ENCODE peak calls at places on chromosomes 2 and 18, in five cellular contexts. A is BJ, S is GM23338, P is breast epithelium, W is pancreas. Y is an unnamed sample.

GRCh38 chr18:34929336-34929780 is 111.9 kb upstream of the MAPRE2 start:
- DNase-seq in A (peak; percentile 52), S (no peak), P (no peak), W (no peak), Y (peak; percentile 36)

GRCh38 chr18:40962784-40963183 is 992.2 kb upstream of the PIK3C3 start:
- DNase-seq in A (no peak), S (no peak), P (no peak), W (no peak), Y (no peak)

GRCh38 chr2:126749537-126749936 is 93.6 kb downstream of the GYPC start:
- DNase-seq in A (no peak), S (peak; percentile 17), P (no peak), W (no peak), Y (no peak)

GRCh38 chr2:166573393-166573792 is 79.3 kb upstream of the SCN7A start:
- DNase-seq in A (peak; percentile 18), S (peak; percentile 63), P (no peak), W (no peak), Y (no peak)

GRCh38 chr2:205787761-205788160 is 105.5 kb downstream of the NRP2 start:
- DNase-seq in A (no peak), S (no peak), P (no peak), W (no peak), Y (no peak)

GRCh38 chr2:156399950-156400703 is 36.1 kb upstream of the GPD2 start:
- DNase-seq in A (no peak), S (peak; percentile 71), P (peak; percentile 70), W (peak; percentile 94), Y (peak; percentile 74)

GRCh38 chr2:23381084-23381483 is 3.9 kb upstream of the KLHL29 start:
- DNase-seq in A (no peak), S (no peak), P (no peak), W (no peak), Y (no peak)

GRCh38 chr2:168626096-168626495 is 170.0 kb downstream of the CERS6 start:
- DNase-seq in A (no peak), S (no peak), P (no peak), W (no peak), Y (no peak)

GRCh38 chr2:68330691-68331090 is 10.9 kb upstream of the CNRIP1 start:
- DNase-seq in A (no peak), S (no peak), P (no peak), W (no peak), Y (no peak)

GRCh38 chr2:71610671-71611070 is 157.3 kb downstream of the DYSF start:
- DNase-seq in A (no peak), S (no peak), P (peak; percentile 15), W (peak; percentile 29), Y (peak; percentile 23)

GRCh38 chr2:134785659-134786058 is 52.8 kb upstream of the ACMSD start:
- DNase-seq in A (no peak), S (no peak), P (no peak), W (no peak), Y (no peak)

GRCh38 chr2:118115761-118116160 is 27.5 kb downstream of the INSIG2 start:
- DNase-seq in A (no peak), S (no peak), P (no peak), W (no peak), Y (no peak)

DNA sequence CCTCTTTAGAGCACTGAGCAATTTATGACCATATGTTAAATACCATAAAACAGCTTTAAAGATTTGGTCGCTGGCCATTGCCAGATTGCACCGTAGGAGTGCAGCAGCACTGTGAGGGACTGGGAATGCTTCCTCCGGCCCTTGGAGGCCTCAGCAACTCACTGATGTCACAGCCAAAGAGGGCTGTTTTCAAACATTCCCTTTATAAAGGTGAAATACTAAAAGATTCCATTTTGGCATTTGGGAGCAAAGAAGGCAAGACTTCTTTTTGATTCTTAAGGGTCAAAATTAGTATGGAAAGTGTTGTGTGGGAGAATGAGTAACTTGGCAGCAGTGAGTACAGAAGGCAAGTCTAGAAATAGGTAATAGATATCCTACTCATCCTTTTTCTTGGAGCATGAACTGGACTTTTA is 63.7 kb downstream of the BABAM2 start:
- DNase-seq in A (no peak), S (no peak), P (no peak), W (no peak), Y (no peak)
- TF ChIP-seq CTCF in A (no peak), S (no peak), P (no peak), W (no peak), Y (no peak)

GRCh38 chr2:219524817-219525216 is 10.5 kb downstream of the ASIC4 start:
- DNase-seq in A (no peak), S (no peak), P (no peak), W (no peak), Y (no peak)
- H3K27me3 ChIP-seq in A (peaks cover 12% of the 10 kb centered on the region), S (peaks cover 37% of the 10 kb centered on the region), P (peaks cover 2% of the 10 kb centered on the region), W (no peaks in the 10 kb centered on the region), Y (no peaks in the 10 kb centered on the region)

GRCh38 chr2:180564051-180564450 is 416.4 kb upstream of the UBE2E3 start:
- DNase-seq in A (no peak), S (no peak), P (no peak), W (no peak), Y (no peak)
- H3K4me3 ChIP-seq in A (no peak overlapping the region), S (no peak overlapping the region), P (no peak overlapping the region), W (no peak overlapping the region), Y (no peak overlapping the region)

GRCh38 chr2:195848119-195848899 is 191.3 kb downstream of the SLC39A10 start:
- DNase-seq in A (no peak), S (no peak), P (no peak), W (no peak), Y (no peak)
- TF ChIP-seq CTCF in A (no peak), S (no peak), P (no peak), W (no peak), Y (no peak)

DNA sequence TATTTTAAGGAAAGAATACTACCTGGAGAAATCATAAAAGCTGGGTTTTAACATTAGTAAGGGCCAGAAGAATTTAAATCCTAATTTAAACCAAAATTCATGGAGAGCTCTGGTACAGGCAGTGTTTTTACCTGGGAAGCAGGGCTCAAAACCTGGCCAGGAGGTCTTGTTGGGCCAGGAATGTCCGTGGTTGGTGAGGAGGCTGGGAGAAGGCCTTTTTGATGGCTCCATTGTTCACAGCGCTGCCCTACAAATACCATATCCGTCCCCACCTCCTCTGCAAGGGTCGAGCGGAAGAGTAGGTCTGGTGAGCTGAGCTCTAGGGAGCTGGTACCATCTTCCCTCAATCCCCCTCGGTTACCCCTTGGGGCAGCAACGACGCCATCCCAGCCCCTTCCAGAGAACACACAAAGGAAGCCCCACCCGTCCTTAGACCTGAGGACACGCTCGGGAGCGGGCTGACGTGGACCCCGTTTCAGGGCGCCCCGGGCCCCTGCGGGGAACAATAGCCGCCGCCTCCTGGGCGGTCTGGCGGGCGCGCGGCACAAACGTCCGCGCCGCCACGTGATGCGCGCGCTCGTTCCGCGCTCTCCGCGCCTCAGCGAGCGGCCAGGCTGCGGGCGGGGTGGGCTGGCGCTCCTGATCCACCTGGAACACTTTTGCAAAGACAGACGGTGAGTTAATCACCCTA is 10.7 kb upstream of the HOXD1 start:
- DNase-seq in A (no peak), S (peak; percentile 71), P (no peak), W (no peak), Y (no peak)
- H3K27me3 ChIP-seq in A (peaks cover 56% of the 10 kb centered on the region), S (peaks cover 100% of the 10 kb centered on the region), P (peaks cover 2% of the 10 kb centered on the region), W (no peaks in the 10 kb centered on the region), Y (peaks cover 3% of the 10 kb centered on the region)

DNA sequence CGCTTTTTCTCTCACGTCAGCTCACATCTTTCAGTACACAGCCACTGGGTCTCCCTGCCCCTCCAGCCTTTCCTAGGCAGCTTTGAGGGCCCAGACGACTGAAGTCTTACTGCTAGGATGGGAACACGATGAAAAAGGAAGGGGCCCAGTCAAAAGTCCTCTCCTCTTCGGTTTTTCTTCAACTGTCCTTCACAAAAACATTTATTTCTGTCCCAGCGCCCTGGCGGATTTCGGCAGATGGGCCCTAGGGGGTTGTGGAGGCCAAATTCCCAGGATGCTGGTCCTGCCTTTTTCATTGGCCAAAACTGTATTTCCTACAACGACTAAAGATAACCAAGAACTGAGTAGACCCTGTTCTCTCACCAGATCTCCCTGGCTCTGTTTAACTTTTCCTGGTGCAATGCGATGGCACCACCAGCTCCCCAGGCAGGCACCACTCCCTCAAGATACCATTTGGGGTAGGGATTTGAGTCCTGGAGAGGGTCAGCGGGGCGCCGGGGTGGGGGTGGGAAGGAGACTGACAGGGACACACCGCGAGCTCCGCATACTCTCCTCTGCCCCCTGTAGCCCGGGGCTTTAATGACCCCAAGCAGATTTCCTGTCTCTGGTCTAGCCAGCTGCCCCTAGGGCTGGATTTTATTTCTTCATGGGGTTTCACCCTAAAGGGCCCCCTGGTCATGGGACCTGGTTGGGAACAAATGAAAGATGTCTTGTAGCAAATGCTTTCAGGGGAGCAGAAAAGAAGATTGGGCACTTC is 7.4 kb downstream of the SIX2 start:
- DNase-seq in A (no peak), S (peak; percentile 72), P (no peak), W (no peak), Y (no peak)
- H3K4me3 ChIP-seq in A (no peak overlapping the region), S (peak overlapping the region; percentile 59), P (peak overlapping the region; percentile 44), W (no peak overlapping the region), Y (no peak overlapping the region)